ENCODE peak calls at places on chromosomes 4 and X, in five cellular contexts. O is IMR-90; G is CD4-positive, CD25-positive, alpha-beta regulatory T cell; S is mesendoderm; U is GM12878. Q is an unnamed sample. For H3K4me1 and H3K27me3, the result is how much of the 10 kb centered on the place peaks cover.

GRCh38 chr4:2066011-2066551 is 7.0 kb downstream of the NAT8L start:
- DNase-seq in O (no peak), G (no peak), S (no peak), U (no peak), Q (no peak)

GRCh38 chr4:53748328-53748772 is 157.1 kb upstream of the LNX1 start:
- DNase-seq in O (no peak), G (no peak), S (no peak), U (peak), Q (no peak)

GRCh38 chrX:132023117-132023895 is at the start of gene STK26:
- DNase-seq in O (no peak), G (peak), S (peak), U (no peak), Q (peak)

GRCh38 chr4:113113151-113113550 is 63.7 kb downstream of the ANK2 start:
- DNase-seq in O (no peak), G (no peak), S (no peak), U (no peak), Q (no peak)

GRCh38 chr4:104979083-104979760 is 167.5 kb upstream of the TET2 start:
- DNase-seq in O (no peak), G (no peak), S (no peak), U (no peak), Q (no peak)

GRCh38 chrX:6238576-6238975 is 9.9 kb upstream of the NLGN4X start:
- DNase-seq in O (no peak), G (no peak), S (no peak), U (no peak), Q (no peak)

GRCh38 chr4:40455340-40455902 is 120.3 kb downstream of the CHRNA9 start:
- DNase-seq in O (no peak), G (no peak), S (peak), U (no peak), Q (no peak)

GRCh38 chr4:139028191-139028661 is 12.6 kb downstream of the NOCT start:
- DNase-seq in O (no peak), G (no peak), S (no peak), U (no peak), Q (no peak)

GRCh38 chr4:184355111-184355604 is 119.2 kb downstream of the IRF2 start:
- DNase-seq in O (peak), G (peak), S (no peak), U (peak), Q (peak)

GRCh38 chr4:99029018-99029735 is 33.7 kb downstream of the METAP1 start:
- DNase-seq in O (peak), G (no peak), S (no peak), U (no peak), Q (peak)

GRCh38 chr4:162347492-162348213 is 183.9 kb upstream of the FSTL5 start:
- DNase-seq in O (no peak), G (no peak), S (no peak), U (no peak), Q (no peak)

GRCh38 chr4:61248705-61249104 is 48.6 kb downstream of the ADGRL3 start:
- DNase-seq in O (no peak), G (no peak), S (no peak), U (no peak), Q (no peak)

GRCh38 chr4:105092356-105092755 is 54.3 kb upstream of the TET2 start:
- DNase-seq in O (peak), G (no peak), S (no peak), U (no peak), Q (peak)

GRCh38 chrX:9019151-9019550 is 14.8 kb downstream of the FAM9B start:
- DNase-seq in O (peak), G (no peak), S (no peak), U (no peak), Q (peak)

GRCh38 chr4:153507679-153508073 is 41.5 kb downstream of the TMEM131L start:
- DNase-seq in O (no peak), G (no peak), S (no peak), U (no peak), Q (no peak)

GRCh38 chrX:153934473-153935325 is at the start of gene NAA10:
- DNase-seq in O (peak), G (peak), S (peak), U (no peak), Q (peak)

GRCh38 chr4:2186865-2187172 is 55.1 kb downstream of the HAUS3 start:
- DNase-seq in O (no peak), G (no peak), S (no peak), U (no peak), Q (no peak)

GRCh38 chrX:39755152-39756032 is 342.4 kb downstream of the BCOR start:
- DNase-seq in O (peak), G (no peak), S (peak), U (no peak), Q (peak)

GRCh38 chr4:28391877-28392276 is 1531.2 kb downstream of the STIM2 start:
- DNase-seq in O (peak), G (no peak), S (no peak), U (no peak), Q (no peak)

GRCh38 chr4:41432889-41433288 is 105.1 kb upstream of the LIMCH1 start:
- DNase-seq in O (peak), G (no peak), S (peak), U (no peak), Q (peak)

GRCh38 chrX:683572-683971 is 53.0 kb downstream of the SHOX start:
- DNase-seq in O (no peak), G (no peak), S (no peak), U (no peak), Q (no peak)

GRCh38 chr4:56733352-56733751 is 52.3 kb upstream of the HOPX start:
- DNase-seq in O (no peak), G (no peak), S (no peak), U (no peak), Q (no peak)

GRCh38 chrX:155949098-155949497 is 48.4 kb upstream of the IL9R start:
- DNase-seq in O (no peak), G (no peak), S (no peak), U (no peak), Q (no peak)

GRCh38 chr4:54224960-54225670 is 4.0 kb upstream of the PDGFRA start:
- DNase-seq in O (no peak), G (no peak), S (peak), U (no peak), Q (no peak)

GRCh38 chr4:26141101-26141830 is 179.5 kb upstream of the RBPJ start:
- DNase-seq in O (no peak), G (no peak), S (peak), U (no peak), Q (peak)

GRCh38 chr4:177408023-177408422 is 34.2 kb downstream of the AGA start:
- DNase-seq in O (no peak), G (no peak), S (no peak), U (no peak), Q (no peak)

GRCh38 chr4:8061145-8061544 is 97.5 kb downstream of the ABLIM2 start:
- DNase-seq in O (no peak), G (no peak), S (no peak), U (no peak), Q (no peak)

GRCh38 chr4:31059753-31060522 is 339.8 kb downstream of the PCDH7 start:
- DNase-seq in O (peak), G (no peak), S (no peak), U (no peak), Q (peak)

GRCh38 chr4:180909279-180909678 is 1333.9 kb upstream of the TENM3 start:
- DNase-seq in O (peak), G (no peak), S (peak), U (no peak), Q (peak)

GRCh38 chrX:10507181-10507580 is 113.2 kb downstream of the MID1 start:
- DNase-seq in O (peak), G (no peak), S (no peak), U (no peak), Q (no peak)

GRCh38 chr4:175139205-175139604 is 221.0 kb downstream of the ADAM29 start:
- DNase-seq in O (no peak), G (no peak), S (no peak), U (no peak), Q (no peak)

GRCh38 chrX:68932611-68933010 is 103.8 kb downstream of the EFNB1 start:
- DNase-seq in O (no peak), G (no peak), S (no peak), U (no peak), Q (no peak)

GRCh38 chr4:95095352-95095974 is 337.7 kb downstream of the BMPR1B start:
- DNase-seq in O (peak), G (peak), S (peak), U (no peak), Q (peak)

GRCh38 chr4:78704981-78705757 is 71.0 kb upstream of the BMP2K start:
- DNase-seq in O (peak), G (no peak), S (no peak), U (no peak), Q (peak)

GRCh38 chrX:103919336-103919682 is 43.1 kb upstream of the TMSB15B start:
- DNase-seq in O (peak), G (no peak), S (no peak), U (no peak), Q (peak)

GRCh38 chrX:920234-920799 is 289.7 kb downstream of the SHOX start:
- DNase-seq in O (no peak), G (no peak), S (no peak), U (no peak), Q (peak)

GRCh38 chr4:74499986-74500781 is 55.2 kb downstream of the AREG start:
- DNase-seq in O (peak), G (no peak), S (no peak), U (no peak), Q (peak)

GRCh38 chr4:48212165-48212564 is 57.5 kb downstream of the TEC start:
- DNase-seq in O (no peak), G (no peak), S (no peak), U (no peak), Q (no peak)

GRCh38 chr4:113591982-113592381 is 169.6 kb downstream of the CAMK2D start:
- DNase-seq in O (peak), G (no peak), S (no peak), U (no peak), Q (no peak)

GRCh38 chrX:2829469-2830246 is 928 bp downstream of the GYG2 start:
- DNase-seq in O (no peak), G (no peak), S (no peak), U (no peak), Q (no peak)
- H3K4me3 ChIP-seq in O (peak), G (no peak), S (no peak), U (no peak), Q (peak)

GRCh38 chrX:46325312-46325877 is 219.8 kb downstream of the ZNF674 start:
- DNase-seq in O (peak), G (no peak), S (peak), U (no peak), Q (peak)
- H3K4me1 ChIP-seq in O (under half), G (under half), S (under half), U (under half), Q (under half)

GRCh38 chr4:160826339-160826679 is 1337.5 kb downstream of the FSTL5 start:
- DNase-seq in O (no peak), G (no peak), S (no peak), U (no peak), Q (no peak)
- H3K27me3 ChIP-seq in O (under half), G (under half), S (under half), U (under half), Q (under half)

DNA sequence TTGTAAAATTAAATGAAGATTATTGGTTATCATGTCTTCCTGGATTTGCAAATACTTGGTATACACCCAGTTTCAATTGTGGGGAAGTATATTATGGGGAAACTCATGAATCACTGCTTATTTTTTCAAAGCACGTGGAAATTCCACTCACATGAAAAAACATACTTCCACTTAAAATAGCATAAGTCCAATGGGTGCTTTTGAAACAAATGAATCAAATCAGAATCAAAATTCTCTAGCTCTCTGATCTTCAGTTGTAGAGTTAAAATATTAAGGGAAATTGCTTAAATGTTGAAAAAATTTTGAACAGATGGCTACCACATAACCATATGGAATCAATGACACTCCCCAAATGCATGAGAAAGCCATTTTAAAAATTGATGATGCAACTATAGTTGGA is 93.0 kb downstream of the ARSF start:
- DNase-seq in O (peak), G (no peak), S (no peak), U (no peak), Q (peak)
- H3K4me3 ChIP-seq in O (no peak), G (no peak), S (no peak), U (no peak), Q (no peak)

GRCh38 chr4:182932651-182933050 is 15.5 kb upstream of the DCTD start:
- DNase-seq in O (peak), G (no peak), S (no peak), U (no peak), Q (no peak)

GRCh38 chr4:182938213-182938645 is 21.0 kb upstream of the DCTD start:
- DNase-seq in O (peak), G (peak), S (peak), U (no peak), Q (peak)

GRCh38 chr4:182931691-182932297 is 14.6 kb upstream of the DCTD start:
- DNase-seq in O (peak), G (no peak), S (no peak), U (no peak), Q (peak)

GRCh38 chr4:182939680-182940079 is 22.5 kb upstream of the DCTD start:
- DNase-seq in O (no peak), G (no peak), S (no peak), U (no peak), Q (no peak)

GRCh38 chr4:182937268-182938208 is 20.4 kb upstream of the DCTD start:
- DNase-seq in O (peak), G (no peak), S (no peak), U (no peak), Q (no peak)
- H3K4me1 ChIP-seq in O (under half), G (under half), S (under half), U (under half), Q (under half)

GRCh38 chrX:152165033-152165743 is 26.8 kb upstream of the MAGEA10 start:
- DNase-seq in O (no peak), G (no peak), S (peak), U (no peak), Q (no peak)

DNA sequence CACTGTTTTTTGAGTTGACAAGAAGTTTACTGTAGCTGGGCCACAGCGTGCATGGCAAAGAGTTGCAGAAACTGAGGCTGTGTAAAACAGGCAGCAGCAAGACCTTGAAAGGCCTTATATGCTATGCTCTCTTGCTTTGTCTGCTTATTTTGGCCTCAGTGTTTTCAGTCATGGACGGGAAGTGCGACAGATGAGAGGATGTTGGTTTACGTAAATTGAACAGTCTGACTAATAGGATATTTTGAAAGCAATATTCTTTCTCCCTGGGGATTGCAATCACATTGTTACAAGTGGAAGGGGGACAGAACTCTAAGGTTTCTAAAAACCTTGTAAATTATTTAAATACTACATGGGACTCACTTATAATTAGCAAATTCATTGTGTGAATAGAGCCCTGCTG is 32.2 kb upstream of the MAGEA10 start:
- DNase-seq in O (no peak), G (no peak), S (no peak), U (no peak), Q (no peak)
- H3K27me3 ChIP-seq in O (under half), G (under half), S (under half), U (under half), Q (under half)

GRCh38 chr4:102554988-102555387 is 53.8 kb downstream of the NFKB1 start:
- DNase-seq in O (no peak), G (no peak), S (no peak), U (no peak), Q (no peak)
- H3K4me3 ChIP-seq in O (no peak), G (no peak), S (no peak), U (no peak), Q (no peak)

Q was measured in adipocyte.